ENCODE peak calls at places on chromosome 14, in seven cellular contexts. One of them, this sample, is unnamed.

GRCh38 chr14:94935901-94936300 is 166.0 kb upstream of the GSC start:
- DNase-seq in stomach: no peak
- DNase-seq in upper lobe of left lung: peak; percentile 48
- DNase-seq in transverse colon: no peak
- DNase-seq in NB4: no peak
- DNase-seq in HCT116: no peak
- DNase-seq in AG10803: no peak
- DNase-seq in this sample: no peak

GRCh38 chr14:94771906-94772468 is 2.1 kb upstream of the GSC start:
- DNase-seq in transverse colon: no peak
- DNase-seq in HCT116: no peak
- DNase-seq in stomach: no peak
- DNase-seq in AG10803: no peak
- DNase-seq in NB4: no peak
- DNase-seq in upper lobe of left lung: no peak
- DNase-seq in this sample: no peak

GRCh38 chr14:105980224-105980623 is 453.8 kb downstream of the TMEM121 start:
- DNase-seq in transverse colon: no peak
- DNase-seq in NB4: peak; percentile 69
- DNase-seq in stomach: no peak
- DNase-seq in HCT116: no peak
- DNase-seq in AG10803: peak; percentile 12
- DNase-seq in upper lobe of left lung: no peak
- DNase-seq in this sample: no peak

GRCh38 chr14:60658909-60659585 is 9.8 kb upstream of the SIX1 start:
- DNase-seq in upper lobe of left lung: no peak
- DNase-seq in stomach: no peak
- DNase-seq in NB4: no peak
- DNase-seq in transverse colon: no peak
- DNase-seq in HCT116: no peak
- DNase-seq in AG10803: no peak
- DNase-seq in this sample: no peak

GRCh38 chr14:53190938-53191337 is 37.8 kb upstream of the DDHD1 start:
- DNase-seq in NB4: no peak
- DNase-seq in HCT116: no peak
- DNase-seq in AG10803: no peak
- DNase-seq in transverse colon: no peak
- DNase-seq in upper lobe of left lung: no peak
- DNase-seq in stomach: no peak
- DNase-seq in this sample: no peak

GRCh38 chr14:69154779-69155178 is 1.9 kb upstream of the DCAF5 start:
- DNase-seq in transverse colon: no peak
- DNase-seq in NB4: peak; percentile 11
- DNase-seq in upper lobe of left lung: no peak
- DNase-seq in stomach: peak; percentile 55
- DNase-seq in AG10803: no peak
- DNase-seq in HCT116: no peak
- DNase-seq in this sample: no peak

GRCh38 chr14:101177301-101178055 is 274.0 kb upstream of the RTL1 start:
- DNase-seq in NB4: no peak
- DNase-seq in AG10803: no peak
- DNase-seq in upper lobe of left lung: no peak
- DNase-seq in transverse colon: no peak
- DNase-seq in HCT116: no peak
- DNase-seq in stomach: no peak
- DNase-seq in this sample: no peak

GRCh38 chr14:49621114-49621881 is 699 bp downstream of the MGAT2 start:
- DNase-seq in AG10803: peak; percentile 68
- DNase-seq in stomach: peak; percentile 63
- DNase-seq in HCT116: no peak
- DNase-seq in transverse colon: peak; percentile 75
- DNase-seq in upper lobe of left lung: peak; percentile 96
- DNase-seq in NB4: peak; percentile 90
- DNase-seq in this sample: peak; percentile 74

GRCh38 chr14:65287264-65288131 is 125.0 kb upstream of the FUT8 start:
- DNase-seq in HCT116: no peak
- DNase-seq in upper lobe of left lung: peak; percentile 80
- DNase-seq in transverse colon: peak; percentile 51
- DNase-seq in NB4: peak; percentile 83
- DNase-seq in AG10803: no peak
- DNase-seq in stomach: no peak
- DNase-seq in this sample: no peak

GRCh38 chr14:91229743-91230200 is 14.7 kb downstream of the GPR68 start:
- DNase-seq in NB4: peak; percentile 95
- DNase-seq in AG10803: peak; percentile 76
- DNase-seq in upper lobe of left lung: no peak
- DNase-seq in stomach: no peak
- DNase-seq in transverse colon: peak; percentile 48
- DNase-seq in HCT116: no peak
- DNase-seq in this sample: no peak

GRCh38 chr14:51464411-51464810 is 187.3 kb upstream of the FRMD6 start:
- DNase-seq in upper lobe of left lung: no peak
- DNase-seq in AG10803: no peak
- DNase-seq in stomach: no peak
- DNase-seq in transverse colon: no peak
- DNase-seq in NB4: no peak
- DNase-seq in HCT116: no peak
- DNase-seq in this sample: no peak

GRCh38 chr14:21995332-21995731 is 321.7 kb upstream of the OR4E1 start:
- DNase-seq in HCT116: no peak
- DNase-seq in transverse colon: no peak
- DNase-seq in stomach: no peak
- DNase-seq in NB4: no peak
- DNase-seq in upper lobe of left lung: no peak
- DNase-seq in AG10803: no peak
- DNase-seq in this sample: no peak

GRCh38 chr14:21993837-21994236 is 320.2 kb upstream of the OR4E1 start:
- DNase-seq in NB4: no peak
- DNase-seq in HCT116: no peak
- DNase-seq in stomach: no peak
- DNase-seq in transverse colon: no peak
- DNase-seq in AG10803: no peak
- DNase-seq in upper lobe of left lung: no peak
- DNase-seq in this sample: no peak

GRCh38 chr14:21999400-21999799 is 325.8 kb upstream of the OR4E1 start:
- DNase-seq in transverse colon: no peak
- DNase-seq in NB4: no peak
- DNase-seq in stomach: no peak
- DNase-seq in upper lobe of left lung: no peak
- DNase-seq in AG10803: no peak
- DNase-seq in HCT116: no peak
- DNase-seq in this sample: no peak

GRCh38 chr14:21993070-21993469 is 319.5 kb upstream of the OR4E1 start:
- DNase-seq in upper lobe of left lung: no peak
- DNase-seq in HCT116: no peak
- DNase-seq in NB4: no peak
- DNase-seq in AG10803: no peak
- DNase-seq in transverse colon: no peak
- DNase-seq in stomach: no peak
- DNase-seq in this sample: no peak

GRCh38 chr14:21997300-21997699 is 323.7 kb upstream of the OR4E1 start:
- DNase-seq in stomach: no peak
- DNase-seq in upper lobe of left lung: no peak
- DNase-seq in HCT116: peak; percentile 31
- DNase-seq in NB4: peak; percentile 23
- DNase-seq in AG10803: no peak
- DNase-seq in transverse colon: no peak
- DNase-seq in this sample: no peak
- TF ChIP-seq CTCF in stomach: no peak
- TF ChIP-seq CTCF in upper lobe of left lung: no peak
- TF ChIP-seq CTCF in HCT116: peak; percentile 8
- TF ChIP-seq CTCF in NB4: peak; percentile 13
- TF ChIP-seq CTCF in AG10803: no peak
- TF ChIP-seq CTCF in transverse colon: no peak
- TF ChIP-seq CTCF in this sample: peak; percentile 53

GRCh38 chr14:20609215-20610001 is 18.2 kb upstream of the RNASE12 start:
- DNase-seq in transverse colon: peak; percentile 73
- DNase-seq in AG10803: peak; percentile 83
- DNase-seq in upper lobe of left lung: peak; percentile 90
- DNase-seq in NB4: peak; percentile 86
- DNase-seq in HCT116: peak; percentile 84
- DNase-seq in stomach: peak; percentile 76
- DNase-seq in this sample: no peak
- TF ChIP-seq CTCF in transverse colon: peak; percentile 97
- TF ChIP-seq CTCF in AG10803: peak; percentile 97
- TF ChIP-seq CTCF in upper lobe of left lung: peak; percentile 94
- TF ChIP-seq CTCF in NB4: peak; percentile 81
- TF ChIP-seq CTCF in HCT116: peak; percentile 99
- TF ChIP-seq CTCF in stomach: peak; percentile 74
- TF ChIP-seq CTCF in this sample: peak; percentile 93

GRCh38 chr14:89013098-89013504 is 188.7 kb downstream of the TTC8 start:
- DNase-seq in HCT116: peak; percentile 50
- DNase-seq in transverse colon: peak; percentile 79
- DNase-seq in upper lobe of left lung: no peak
- DNase-seq in stomach: peak; percentile 44
- DNase-seq in NB4: peak; percentile 41
- DNase-seq in AG10803: no peak
- DNase-seq in this sample: no peak
- TF ChIP-seq CTCF in HCT116: no peak
- TF ChIP-seq CTCF in transverse colon: peak; percentile 70
- TF ChIP-seq CTCF in upper lobe of left lung: no peak
- TF ChIP-seq CTCF in stomach: no peak
- TF ChIP-seq CTCF in NB4: no peak
- TF ChIP-seq CTCF in AG10803: peak; percentile 44
- TF ChIP-seq CTCF in this sample: peak; percentile 41

DNA sequence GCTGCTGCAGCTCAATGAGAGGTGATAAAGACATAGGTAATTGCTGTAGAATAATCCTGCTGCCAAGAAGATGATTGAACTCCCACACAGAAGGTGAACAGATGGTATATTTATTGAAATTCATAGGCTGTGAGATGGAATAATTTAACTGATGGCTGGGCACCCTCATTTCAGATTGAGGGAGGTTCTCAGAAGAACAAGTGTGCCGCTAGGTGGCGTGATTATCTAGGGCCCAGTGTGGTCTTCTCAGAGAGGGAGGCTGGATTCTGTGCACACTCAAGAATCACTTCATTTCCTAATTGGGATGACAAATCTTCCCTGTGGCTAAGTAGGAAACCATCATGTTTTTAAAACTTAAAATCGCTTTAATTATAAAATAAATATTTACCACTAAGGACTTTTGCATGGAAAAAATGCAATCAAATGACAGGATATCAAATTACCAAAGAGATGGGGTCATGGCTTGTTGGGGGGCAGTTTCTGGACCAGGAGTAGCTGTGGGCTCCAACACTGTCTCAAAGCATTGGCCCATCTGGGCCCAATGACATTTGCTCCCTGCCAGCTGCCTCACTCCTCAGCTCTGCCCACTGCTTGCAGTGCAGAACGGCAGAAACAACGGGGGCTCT is 132.3 kb downstream of the SNAPC1 start:
- DNase-seq in transverse colon: peak; percentile 60
- DNase-seq in NB4: peak; percentile 64
- DNase-seq in AG10803: peak; percentile 71
- DNase-seq in upper lobe of left lung: no peak
- DNase-seq in HCT116: peak; percentile 44
- DNase-seq in stomach: peak; percentile 65
- DNase-seq in this sample: no peak
- TF ChIP-seq CTCF in transverse colon: peak; percentile 53
- TF ChIP-seq CTCF in NB4: peak; percentile 80
- TF ChIP-seq CTCF in AG10803: peak; percentile 76
- TF ChIP-seq CTCF in upper lobe of left lung: peak; percentile 49
- TF ChIP-seq CTCF in HCT116: peak; percentile 38
- TF ChIP-seq CTCF in stomach: peak; percentile 10
- TF ChIP-seq CTCF in this sample: peak; percentile 87

GRCh38 chr14:79354336-79354735 is 857.0 kb downstream of the DIO2 start:
- DNase-seq in upper lobe of left lung: no peak
- DNase-seq in NB4: no peak
- DNase-seq in transverse colon: no peak
- DNase-seq in HCT116: no peak
- DNase-seq in AG10803: no peak
- DNase-seq in stomach: no peak
- DNase-seq in this sample: no peak

GRCh38 chr14:79357307-79357706 is 854.0 kb downstream of the DIO2 start:
- DNase-seq in HCT116: no peak
- DNase-seq in stomach: no peak
- DNase-seq in upper lobe of left lung: no peak
- DNase-seq in NB4: no peak
- DNase-seq in AG10803: no peak
- DNase-seq in transverse colon: no peak
- DNase-seq in this sample: no peak

GRCh38 chr14:79352026-79352425 is 859.3 kb downstream of the DIO2 start:
- DNase-seq in stomach: no peak
- DNase-seq in transverse colon: no peak
- DNase-seq in HCT116: no peak
- DNase-seq in AG10803: peak; percentile 3
- DNase-seq in NB4: no peak
- DNase-seq in upper lobe of left lung: no peak
- DNase-seq in this sample: no peak

DNA sequence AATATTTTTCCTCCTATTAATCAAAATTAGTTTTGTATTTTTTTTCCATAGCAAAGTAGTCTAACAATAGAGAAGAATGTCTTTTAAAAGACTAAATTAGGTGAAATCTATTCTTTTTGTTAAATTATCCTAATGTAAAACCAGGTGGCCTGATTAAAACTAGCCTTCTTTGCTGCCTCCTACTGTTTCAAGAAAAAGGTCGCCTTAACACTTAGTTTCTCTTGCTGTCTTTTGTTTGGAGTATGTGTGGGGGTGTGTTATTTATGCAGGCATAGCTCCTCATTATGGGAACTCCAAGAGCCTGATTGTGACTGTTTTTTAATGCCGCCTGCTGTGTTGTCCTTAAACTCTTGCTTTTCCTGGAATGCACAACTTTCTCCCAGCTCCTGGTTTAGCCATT is 855.3 kb downstream of the DIO2 start:
- DNase-seq in NB4: no peak
- DNase-seq in HCT116: no peak
- DNase-seq in transverse colon: no peak
- DNase-seq in AG10803: no peak
- DNase-seq in upper lobe of left lung: no peak
- DNase-seq in stomach: no peak
- DNase-seq in this sample: no peak
- TF ChIP-seq CTCF in NB4: no peak
- TF ChIP-seq CTCF in HCT116: no peak
- TF ChIP-seq CTCF in transverse colon: no peak
- TF ChIP-seq CTCF in AG10803: no peak
- TF ChIP-seq CTCF in upper lobe of left lung: no peak
- TF ChIP-seq CTCF in stomach: no peak
- TF ChIP-seq CTCF in this sample: no peak

GRCh38 chr14:83707056-83707455 is 1822.9 kb upstream of the FLRT2 start:
- DNase-seq in transverse colon: no peak
- DNase-seq in stomach: no peak
- DNase-seq in upper lobe of left lung: no peak
- DNase-seq in NB4: no peak
- DNase-seq in HCT116: no peak
- DNase-seq in AG10803: no peak
- DNase-seq in this sample: no peak

GRCh38 chr14:83706555-83706954 is 1823.4 kb upstream of the FLRT2 start:
- DNase-seq in upper lobe of left lung: no peak
- DNase-seq in HCT116: no peak
- DNase-seq in stomach: no peak
- DNase-seq in AG10803: peak; percentile 0
- DNase-seq in NB4: no peak
- DNase-seq in transverse colon: no peak
- DNase-seq in this sample: no peak

GRCh38 chr14:83702619-83703018 is 1827.3 kb upstream of the FLRT2 start:
- DNase-seq in upper lobe of left lung: no peak
- DNase-seq in HCT116: no peak
- DNase-seq in stomach: no peak
- DNase-seq in AG10803: no peak
- DNase-seq in NB4: no peak
- DNase-seq in transverse colon: no peak
- DNase-seq in this sample: no peak
- TF ChIP-seq CTCF in upper lobe of left lung: no peak
- TF ChIP-seq CTCF in HCT116: no peak
- TF ChIP-seq CTCF in stomach: no peak
- TF ChIP-seq CTCF in AG10803: no peak
- TF ChIP-seq CTCF in NB4: no peak
- TF ChIP-seq CTCF in transverse colon: no peak
- TF ChIP-seq CTCF in this sample: no peak

This sample was measured in type B pancreatic cell.